ENCODE peak calls at places on chromosomes 16 and 17, in seven cellular contexts. E is body of pancreas, A is heart right ventricle, W is ovary, V is PC-9, U is SJCRH30, P is right lobe of liver. X is an unnamed sample. For H3K4me1, the result is how much of the 10 kb centered on the place peaks cover.

GRCh38 chr16:79093554-79093967 is 507.0 kb downstream of the MAF start:
- DNase-seq in E (no peak), A (peak), W (no peak), V (no peak), U (no peak), P (no peak), X (peak)

GRCh38 chr17:78255953-78256704 is 24.7 kb downstream of the TMEM235 start:
- DNase-seq in E (no peak), A (no peak), W (peak), V (no peak), U (no peak), P (no peak), X (no peak)

GRCh38 chr16:17238285-17239028 is 232.3 kb downstream of the XYLT1 start:
- DNase-seq in E (no peak), A (no peak), W (no peak), V (no peak), U (no peak), P (no peak), X (no peak)

GRCh38 chr17:68709995-68710780 is 109.0 kb upstream of the FAM20A start:
- DNase-seq in E (no peak), A (no peak), W (no peak), V (no peak), U (no peak), P (no peak), X (no peak)

GRCh38 chr16:74734361-74735161 is 33.9 kb upstream of the MLKL start:
- DNase-seq in E (no peak), A (no peak), W (no peak), V (no peak), U (no peak), P (no peak), X (no peak)

GRCh38 chr16:11097782-11098167 is 153.4 kb downstream of the CLEC16A start:
- DNase-seq in E (no peak), A (no peak), W (no peak), V (no peak), U (peak), P (no peak), X (no peak)

GRCh38 chr17:64277831-64278562 is 14.9 kb upstream of the TEX2 start:
- DNase-seq in E (no peak), A (peak), W (no peak), V (no peak), U (peak), P (no peak), X (no peak)

GRCh38 chr17:43620147-43620944 is 41.4 kb downstream of the MEOX1 start:
- DNase-seq in E (no peak), A (no peak), W (no peak), V (no peak), U (peak), P (no peak), X (no peak)

GRCh38 chr17:49388290-49388640 is 26.2 kb upstream of the ZNF652 start:
- DNase-seq in E (no peak), A (no peak), W (no peak), V (no peak), U (no peak), P (no peak), X (no peak)

GRCh38 chr17:13113821-13114525 is 96.1 kb upstream of the ELAC2 start:
- DNase-seq in E (no peak), A (no peak), W (no peak), V (no peak), U (no peak), P (no peak), X (no peak)

GRCh38 chr16:70419384-70420327 is 19.2 kb downstream of the ST3GAL2 start:
- DNase-seq in E (no peak), A (no peak), W (no peak), V (no peak), U (no peak), P (no peak), X (no peak)

GRCh38 chr17:79090503-79091372 is 16.1 kb downstream of the ENGASE start:
- DNase-seq in E (no peak), A (no peak), W (peak), V (no peak), U (no peak), P (no peak), X (no peak)

GRCh38 chr16:66699898-66700297 is 3.4 kb upstream of the CMTM4 start:
- DNase-seq in E (no peak), A (no peak), W (no peak), V (no peak), U (no peak), P (no peak), X (no peak)

GRCh38 chr17:27247071-27247957 is 46.6 kb upstream of the WSB1 start:
- DNase-seq in E (peak), A (peak), W (no peak), V (peak), U (peak), P (peak), X (peak)

GRCh38 chr17:10403589-10403988 is 18.2 kb downstream of the MYH8 start:
- DNase-seq in E (no peak), A (no peak), W (no peak), V (no peak), U (no peak), P (no peak), X (peak)

GRCh38 chr17:83175551-83176271 is 96.3 kb downstream of the METRNL start:
- DNase-seq in E (peak), A (no peak), W (no peak), V (no peak), U (no peak), P (peak), X (peak)

GRCh38 chr16:28161626-28162025 is 50.1 kb downstream of the XPO6 start:
- DNase-seq in E (no peak), A (no peak), W (no peak), V (no peak), U (no peak), P (no peak), X (no peak)

GRCh38 chr17:78343433-78344201 is 16.3 kb downstream of the SOCS3 start:
- DNase-seq in E (no peak), A (no peak), W (peak), V (peak), U (no peak), P (no peak), X (peak)

GRCh38 chr17:77579717-77580116 is 378.8 kb upstream of the TNRC6C start:
- DNase-seq in E (no peak), A (no peak), W (no peak), V (no peak), U (no peak), P (no peak), X (no peak)

GRCh38 chr16:54165174-54165911 is 121.2 kb downstream of the IRX3 start:
- DNase-seq in E (no peak), A (no peak), W (no peak), V (no peak), U (no peak), P (peak), X (no peak)

GRCh38 chr17:29945281-29945680 is 3.8 kb downstream of the EFCAB5 start:
- DNase-seq in E (no peak), A (no peak), W (no peak), V (no peak), U (no peak), P (no peak), X (no peak)

GRCh38 chr17:48610282-48611211 is at the start of gene HOXB7:
- DNase-seq in E (no peak), A (peak), W (no peak), V (peak), U (peak), P (no peak), X (peak)

GRCh38 chr17:27456681-27457404 is 595 bp downstream of the KSR1 start:
- DNase-seq in E (peak), A (peak), W (peak), V (no peak), U (no peak), P (peak), X (no peak)

GRCh38 chr16:86505899-86506864 is 4.1 kb upstream of the FOXF1 start:
- DNase-seq in E (no peak), A (no peak), W (no peak), V (no peak), U (peak), P (no peak), X (no peak)

GRCh38 chr16:86503830-86504229 is 6.5 kb upstream of the FOXF1 start:
- DNase-seq in E (no peak), A (no peak), W (no peak), V (no peak), U (no peak), P (no peak), X (no peak)

GRCh38 chr16:86504315-86505184 is 5.8 kb upstream of the FOXF1 start:
- DNase-seq in E (no peak), A (no peak), W (no peak), V (no peak), U (no peak), P (no peak), X (no peak)

GRCh38 chr16:86507173-86508027 is 2.9 kb upstream of the FOXF1 start:
- DNase-seq in E (no peak), A (no peak), W (no peak), V (no peak), U (no peak), P (no peak), X (no peak)

GRCh38 chr16:86505185-86505898 is 5.0 kb upstream of the FOXF1 start:
- DNase-seq in E (no peak), A (no peak), W (no peak), V (no peak), U (peak), P (no peak), X (no peak)
- H3K4me3 ChIP-seq in E (no peak), A (peak), W (no peak), V (no peak), U (peak), P (no peak), X (peak)

DNA sequence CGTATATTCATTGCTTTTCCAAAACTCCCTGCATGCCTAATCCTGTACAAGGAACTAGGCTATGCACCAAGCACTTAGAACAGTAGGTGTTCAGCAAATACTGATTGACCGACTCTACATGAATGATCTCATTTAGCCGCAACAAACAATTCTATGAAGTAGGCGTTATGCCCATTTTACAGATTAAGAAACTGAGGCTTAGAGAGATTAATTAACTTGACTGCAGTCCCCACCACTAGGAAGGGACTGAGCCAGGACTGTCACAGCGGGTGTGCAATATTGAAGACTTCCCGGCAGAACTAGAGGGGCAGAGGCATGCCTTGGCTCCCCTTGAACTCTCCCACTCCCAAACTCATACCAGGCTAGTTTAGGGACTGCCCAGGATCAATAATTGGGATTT is 10.5 kb upstream of the N4BP1 start:
- DNase-seq in E (no peak), A (no peak), W (no peak), V (no peak), U (no peak), P (no peak), X (no peak)
- H3K4me1 ChIP-seq in E (under half), A (under half), W (under half), V (under half), U (under half), P (under half), X (under half)

DNA sequence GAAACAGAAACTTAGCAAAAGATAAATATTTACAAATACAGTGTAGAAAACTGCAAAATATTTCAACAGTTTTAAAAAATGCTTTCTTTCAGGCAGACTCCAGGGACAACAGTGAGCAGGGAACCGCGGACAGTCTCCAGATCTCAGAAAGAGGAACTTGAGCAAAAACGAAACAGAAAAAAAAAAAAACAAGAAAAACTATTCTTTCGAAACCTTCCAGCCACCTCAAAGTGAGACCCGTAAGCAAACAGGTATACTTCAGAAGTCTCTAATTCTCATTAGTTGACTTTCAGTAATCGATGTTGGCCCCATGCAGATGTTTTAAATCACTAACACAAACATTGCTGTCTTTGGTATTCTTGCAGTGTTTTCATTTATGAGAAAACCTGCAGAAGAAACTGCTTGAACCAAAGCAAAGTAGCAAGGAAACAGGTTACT is 15.7 kb upstream of the CCL1 start:
- DNase-seq in E (no peak), A (no peak), W (no peak), V (no peak), U (no peak), P (no peak), X (no peak)
- H3K4me3 ChIP-seq in E (no peak), A (no peak), W (no peak), V (no peak), U (no peak), P (no peak), X (no peak)

GRCh38 chr16:50602126-50602525 is 53.9 kb downstream of the NKD1 start:
- DNase-seq in E (no peak), A (no peak), W (no peak), V (no peak), U (no peak), P (no peak), X (no peak)

GRCh38 chr16:50601341-50601740 is 53.1 kb downstream of the NKD1 start:
- DNase-seq in E (no peak), A (no peak), W (no peak), V (no peak), U (no peak), P (peak), X (no peak)

GRCh38 chr16:50603206-50604064 is 55.2 kb downstream of the NKD1 start:
- DNase-seq in E (no peak), A (no peak), W (peak), V (no peak), U (peak), P (no peak), X (no peak)

GRCh38 chr16:50604065-50604418 is 55.8 kb downstream of the NKD1 start:
- DNase-seq in E (no peak), A (no peak), W (no peak), V (no peak), U (no peak), P (no peak), X (no peak)

DNA sequence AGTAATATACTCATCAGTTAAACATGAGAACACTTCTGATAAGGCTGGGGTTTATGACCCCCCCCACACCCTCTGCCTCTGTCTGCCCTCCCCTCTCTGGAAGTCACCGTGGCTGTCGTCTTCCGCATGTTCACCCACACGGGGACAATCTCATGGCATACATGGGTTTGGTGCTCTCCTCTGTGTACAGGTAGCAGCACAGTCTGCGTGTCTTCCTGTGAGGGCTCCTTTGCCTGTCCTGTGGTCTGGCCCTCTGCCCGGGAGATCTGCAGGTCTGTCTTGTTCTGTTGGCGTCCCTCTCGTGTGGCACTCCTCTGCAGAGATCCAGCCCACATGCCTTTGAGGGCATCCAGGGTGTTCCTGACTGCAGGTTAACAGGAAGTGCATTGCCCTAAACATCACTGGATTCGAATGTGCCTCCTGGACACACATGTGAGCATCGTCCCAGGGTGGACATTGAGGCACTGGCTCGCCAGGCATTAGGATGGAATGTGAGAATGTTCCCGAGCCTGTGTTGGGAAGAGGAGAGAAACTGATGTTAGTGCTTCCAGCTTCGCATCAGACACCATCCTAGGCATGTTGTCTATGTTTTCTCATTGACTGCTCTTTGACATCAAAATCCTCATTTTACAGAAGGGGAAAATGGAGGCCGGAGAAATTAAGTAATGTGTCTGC is 54.5 kb downstream of the NKD1 start:
- DNase-seq in E (no peak), A (no peak), W (no peak), V (no peak), U (no peak), P (peak), X (no peak)
- H3K4me1 ChIP-seq in E (under half), A (under half), W (under half), V (under half), U (under half), P (under half), X (under half)

DNA sequence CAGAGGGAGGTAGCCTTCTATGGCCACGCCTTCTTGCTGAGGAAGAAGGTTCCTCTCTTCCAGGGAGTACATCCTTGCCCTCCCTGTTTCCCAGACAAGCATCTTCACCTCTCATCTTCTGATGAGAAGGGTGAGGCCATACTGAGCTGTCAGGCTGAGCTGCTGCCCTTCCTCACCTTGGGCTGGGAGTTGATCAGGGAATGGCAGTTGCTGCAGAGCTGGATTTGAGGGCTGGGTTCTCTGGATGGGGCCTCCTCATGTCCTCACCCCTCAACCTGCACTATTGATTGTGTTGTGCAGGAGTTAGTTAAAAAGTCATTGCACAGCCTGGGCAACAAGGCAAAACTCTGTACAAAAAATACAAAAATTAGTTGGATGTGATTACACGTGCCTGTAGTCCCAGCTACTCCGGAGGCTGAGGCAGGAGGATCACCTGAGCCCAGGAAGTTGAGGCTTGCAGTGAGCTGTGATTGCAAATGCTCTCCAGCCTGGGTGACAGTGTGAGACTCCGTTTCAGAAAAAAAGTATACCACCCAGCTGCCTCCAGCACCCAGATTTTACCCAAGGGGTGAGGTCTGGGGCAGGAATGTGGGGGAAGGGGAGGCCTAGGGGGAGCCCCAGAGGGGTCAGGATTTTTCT is 2.0 kb downstream of the ERBB2 start:
- DNase-seq in E (no peak), A (no peak), W (no peak), V (no peak), U (no peak), P (no peak), X (no peak)
- H3K4me3 ChIP-seq in E (no peak), A (peak), W (no peak), V (peak), U (no peak), P (no peak), X (no peak)